ENCODE peak calls at places on chromosomes 16 and 17, in six cellular contexts. W is fibroblast of lung; J is OCI-LY7; Q is CD8-positive, alpha-beta T cell; F is ovary; V is naive thymus-derived CD4-positive, alpha-beta T cell. Z is an unnamed sample.

GRCh38 chr16:14015948-14016347 is 55.2 kb upstream of the MRTFB start:
- DNase-seq in W (peak; percentile 84), J (no peak), Q (no peak), F (no peak), V (no peak), Z (peak; percentile 10)

GRCh38 chr17:49775546-49776260 is 11.8 kb upstream of the FAM117A start:
- DNase-seq in W (peak; percentile 47), J (no peak), Q (no peak), F (no peak), V (no peak), Z (no peak)

GRCh38 chr17:30415491-30415890 is 36.8 kb downstream of the CPD start:
- DNase-seq in W (peak; percentile 20), J (no peak), Q (no peak), F (no peak), V (no peak), Z (no peak)

GRCh38 chr16:87550510-87550961 is 51.8 kb upstream of the JPH3 start:
- DNase-seq in W (no peak), J (peak; percentile 41), Q (peak; percentile 51), F (peak; percentile 51), V (peak; percentile 26), Z (no peak)

GRCh38 chr17:76498886-76499667 is 2.1 kb downstream of the RHBDF2 start:
- DNase-seq in W (no peak), J (peak; percentile 86), Q (no peak), F (no peak), V (no peak), Z (no peak)

GRCh38 chr16:8727857-8728618 is 53.6 kb downstream of the ABAT start:
- DNase-seq in W (no peak), J (no peak), Q (no peak), F (no peak), V (no peak), Z (no peak)

GRCh38 chr16:9820481-9821246 is 361.6 kb downstream of the GRIN2A start:
- DNase-seq in W (no peak), J (no peak), Q (no peak), F (no peak), V (no peak), Z (no peak)

GRCh38 chr17:61486135-61487120 is 34.2 kb downstream of the TBX4 start:
- DNase-seq in W (no peak), J (no peak), Q (no peak), F (no peak), V (no peak), Z (no peak)

GRCh38 chr16:83956336-83957289 is 3.6 kb downstream of the OSGIN1 start:
- DNase-seq in W (peak; percentile 57), J (peak; percentile 74), Q (peak; percentile 61), F (peak; percentile 81), V (peak; percentile 24), Z (peak; percentile 76)

GRCh38 chr16:9296273-9296593 is 204.8 kb downstream of the HAPSTR1 start:
- DNase-seq in W (no peak), J (no peak), Q (no peak), F (no peak), V (no peak), Z (peak; percentile 58)

GRCh38 chr17:78330570-78331224 is 29.2 kb downstream of the SOCS3 start:
- DNase-seq in W (peak; percentile 67), J (no peak), Q (no peak), F (no peak), V (no peak), Z (peak; percentile 64)

GRCh38 chr17:74750039-74750326 is 1.6 kb downstream of the NHERF1 start:
- DNase-seq in W (no peak), J (no peak), Q (no peak), F (no peak), V (no peak), Z (no peak)

GRCh38 chr16:50121721-50122445 is 31.2 kb upstream of the TENT4B start:
- DNase-seq in W (no peak), J (no peak), Q (peak; percentile 4), F (no peak), V (peak; percentile 50), Z (peak; percentile 11)

GRCh38 chr16:47416869-47417268 is 44.0 kb downstream of the ITFG1 start:
- DNase-seq in W (no peak), J (no peak), Q (no peak), F (no peak), V (no peak), Z (no peak)

GRCh38 chr16:62503073-62503472 is 466.8 kb upstream of the CDH8 start:
- DNase-seq in W (no peak), J (no peak), Q (no peak), F (no peak), V (no peak), Z (no peak)

GRCh38 chr17:15398736-15399331 is 57.4 kb upstream of the TEKT3 start:
- DNase-seq in W (peak; percentile 69), J (no peak), Q (no peak), F (no peak), V (no peak), Z (no peak)

GRCh38 chr16:67184453-67185002 is 765 bp upstream of the MATCAP1 start:
- DNase-seq in W (no peak), J (no peak), Q (no peak), F (peak; percentile 64), V (no peak), Z (no peak)

GRCh38 chr17:58325289-58325726 is 3.3 kb downstream of the TSPOAP1 start:
- DNase-seq in W (no peak), J (peak; percentile 39), Q (no peak), F (peak; percentile 47), V (no peak), Z (no peak)

GRCh38 chr17:83029571-83029970 is 49.8 kb upstream of the METRNL start:
- DNase-seq in W (no peak), J (no peak), Q (no peak), F (no peak), V (no peak), Z (no peak)

GRCh38 chr16:76577003-76577402 is 299.8 kb downstream of the CNTNAP4 start:
- DNase-seq in W (no peak), J (no peak), Q (no peak), F (no peak), V (no peak), Z (no peak)

GRCh38 chr17:9519873-9520272 is 55.7 kb downstream of the STX8 start:
- DNase-seq in W (no peak), J (no peak), Q (no peak), F (no peak), V (no peak), Z (no peak)

GRCh38 chr16:27928542-27928941 is 135.0 kb downstream of the GSG1L start:
- DNase-seq in W (no peak), J (no peak), Q (no peak), F (no peak), V (no peak), Z (no peak)

GRCh38 chr16:84088695-84089395 is 27.9 kb downstream of the MBTPS1 start:
- DNase-seq in W (no peak), J (peak; percentile 76), Q (peak; percentile 13), F (no peak), V (peak; percentile 38), Z (peak; percentile 11)

GRCh38 chr16:88653101-88653500 is 2.2 kb upstream of the CYBA start:
- DNase-seq in W (no peak), J (no peak), Q (no peak), F (no peak), V (no peak), Z (no peak)

GRCh38 chr16:13391337-13391736 is 489.9 kb downstream of the SHISA9 start:
- DNase-seq in W (no peak), J (peak; percentile 91), Q (no peak), F (no peak), V (no peak), Z (no peak)

GRCh38 chr17:13597723-13598347 is 3.9 kb downstream of the HS3ST3A1 start:
- DNase-seq in W (peak; percentile 69), J (peak; percentile 49), Q (peak; percentile 12), F (no peak), V (no peak), Z (peak; percentile 40)

GRCh38 chr17:13599808-13600398 is 1.8 kb downstream of the HS3ST3A1 start:
- DNase-seq in W (no peak), J (no peak), Q (no peak), F (no peak), V (no peak), Z (no peak)

GRCh38 chr17:13600475-13601316 is 1.0 kb downstream of the HS3ST3A1 start:
- DNase-seq in W (peak; percentile 25), J (no peak), Q (no peak), F (peak; percentile 31), V (no peak), Z (no peak)

GRCh38 chr17:13598353-13599167 is 3.2 kb downstream of the HS3ST3A1 start:
- DNase-seq in W (no peak), J (no peak), Q (no peak), F (no peak), V (no peak), Z (no peak)

GRCh38 chr17:13599168-13599577 is 2.6 kb downstream of the HS3ST3A1 start:
- DNase-seq in W (no peak), J (no peak), Q (no peak), F (no peak), V (no peak), Z (no peak)
- H3K4me3 ChIP-seq in W (peak overlapping the region; percentile 89), J (no peak overlapping the region), Q (no peak overlapping the region), F (no peak overlapping the region), V (no peak overlapping the region), Z (no peak overlapping the region)

GRCh38 chr16:53183442-53183841 is 128.7 kb downstream of the CHD9 start:
- DNase-seq in W (no peak), J (no peak), Q (no peak), F (no peak), V (no peak), Z (no peak)
- H3K9me3 ChIP-seq in W (no peaks in the 10 kb centered on the region), J (peaks cover 57% of the 10 kb centered on the region), Q (no peaks in the 10 kb centered on the region), F (no peaks in the 10 kb centered on the region), V (no peaks in the 10 kb centered on the region), Z (no peaks in the 10 kb centered on the region)

GRCh38 chr16:1526608-1527555 is 6.6 kb upstream of the TMEM204 start:
- DNase-seq in W (no peak), J (no peak), Q (no peak), F (no peak), V (peak; percentile 45), Z (no peak)

GRCh38 chr16:1530349-1530882 is 3.0 kb upstream of the TMEM204 start:
- DNase-seq in W (no peak), J (no peak), Q (no peak), F (no peak), V (no peak), Z (no peak)

GRCh38 chr16:1527836-1528811 is 5.3 kb upstream of the TMEM204 start:
- DNase-seq in W (no peak), J (no peak), Q (no peak), F (peak; percentile 66), V (no peak), Z (no peak)

GRCh38 chr16:1530883-1531637 is 2.4 kb upstream of the TMEM204 start:
- DNase-seq in W (no peak), J (no peak), Q (no peak), F (no peak), V (no peak), Z (no peak)

GRCh38 chr16:1528921-1529537 is 4.4 kb upstream of the TMEM204 start:
- DNase-seq in W (no peak), J (no peak), Q (no peak), F (no peak), V (no peak), Z (no peak)
- H3K4me1 ChIP-seq in W (peaks cover 23% of the 10 kb centered on the region), J (no peaks in the 10 kb centered on the region), Q (peaks cover 46% of the 10 kb centered on the region), F (peaks cover 20% of the 10 kb centered on the region), V (peaks cover 16% of the 10 kb centered on the region), Z (no peaks in the 10 kb centered on the region)

GRCh38 chr17:859461-860195 is 77.5 kb downstream of the MRM3 start:
- DNase-seq in W (peak; percentile 57), J (no peak), Q (no peak), F (no peak), V (no peak), Z (no peak)
- H3K4me3 ChIP-seq in W (peak overlapping the region; percentile 22), J (no peak overlapping the region), Q (no peak overlapping the region), F (no peak overlapping the region), V (no peak overlapping the region), Z (no peak overlapping the region)